ENCODE peak calls at places on chromosome 2, in four cellular contexts. W is H9, V is caudate nucleus, R is breast epithelium. L is an unnamed sample.

GRCh38 chr2:235594041-235594440 is 100.2 kb downstream of the AGAP1 start:
- DNase-seq in W (no peak), R (no peak), V (no peak), L (peak; percentile 86)

GRCh38 chr2:95023222-95023597 is 2.3 kb upstream of the MAL start:
- DNase-seq in V (no peak), W (no peak), R (no peak), L (no peak)

GRCh38 chr2:20650412-20650879 is 452 bp downstream of the HS1BP3 start:
- DNase-seq in R (no peak), V (peak; percentile 56), W (peak; percentile 54), L (peak; percentile 83)

GRCh38 chr2:241555711-241556110 is 2.8 kb upstream of the BOK start:
- DNase-seq in R (no peak), W (peak; percentile 71), V (no peak), L (no peak)

GRCh38 chr2:162058973-162059668 is 14.9 kb downstream of the DPP4 start:
- DNase-seq in R (no peak), V (no peak), W (no peak), L (peak; percentile 16)

GRCh38 chr2:181774601-181775179 is 94.4 kb upstream of the NEUROD1 start:
- DNase-seq in V (no peak), R (no peak), W (no peak), L (peak; percentile 55)

GRCh38 chr2:188808921-188809320 is 165.3 kb upstream of the COL3A1 start:
- DNase-seq in V (no peak), W (no peak), R (no peak), L (peak; percentile 55)

GRCh38 chr2:37388074-37388473 is 43.6 kb downstream of the QPCT start:
- DNase-seq in W (no peak), R (no peak), V (no peak), L (peak; percentile 95)

GRCh38 chr2:170845343-170845742 is 28.7 kb downstream of the GAD1 start:
- DNase-seq in R (no peak), W (peak; percentile 75), V (no peak), L (no peak)

GRCh38 chr2:55888941-55889340 is 34.6 kb downstream of the EFEMP1 start:
- DNase-seq in R (no peak), V (no peak), W (no peak), L (peak; percentile 68)

GRCh38 chr2:47203996-47204395 is 48.9 kb upstream of the STPG4 start:
- DNase-seq in R (no peak), W (no peak), V (no peak), L (no peak)

GRCh38 chr2:28683100-28683706 is 68.4 kb upstream of the PPP1CB start:
- DNase-seq in V (no peak), W (peak; percentile 40), R (peak; percentile 92), L (peak; percentile 89)

GRCh38 chr2:120898961-120899360 is 163.3 kb downstream of the GLI2 start:
- DNase-seq in R (no peak), W (no peak), V (no peak), L (no peak)

GRCh38 chr2:185668710-185669109 is 69.9 kb upstream of the FSIP2 start:
- DNase-seq in V (no peak), R (no peak), W (no peak), L (no peak)

GRCh38 chr2:1640301-1641135 is 103.8 kb downstream of the PXDN start:
- DNase-seq in R (no peak), V (no peak), W (no peak), L (no peak)

GRCh38 chr2:42084231-42084671 is 36.4 kb downstream of the PKDCC start:
- DNase-seq in W (no peak), R (no peak), V (no peak), L (no peak)

GRCh38 chr2:7363906-7364305 is 446.7 kb downstream of the RNF144A start:
- DNase-seq in V (no peak), R (no peak), W (no peak), L (no peak)

GRCh38 chr2:11652141-11652540 is 17.9 kb downstream of the NTSR2 start:
- DNase-seq in V (no peak), R (no peak), W (no peak), L (peak; percentile 6)

GRCh38 chr2:205892141-205893064 is 193.6 kb downstream of the INO80D start:
- DNase-seq in R (peak; percentile 73), W (no peak), V (no peak), L (peak; percentile 36)

GRCh38 chr2:151803811-151804210 is 24.4 kb downstream of the ARL5A start:
- DNase-seq in V (no peak), W (no peak), R (no peak), L (no peak)

GRCh38 chr2:240392084-240392947 is 43.1 kb upstream of the GPC1 start:
- DNase-seq in W (peak; percentile 35), R (no peak), V (no peak), L (no peak)

GRCh38 chr2:158181171-158181570 is 79.5 kb downstream of the UPP2 start:
- DNase-seq in V (no peak), W (no peak), R (no peak), L (no peak)

GRCh38 chr2:192161670-192162290 is 33.0 kb downstream of the TMEFF2 start:
- DNase-seq in R (no peak), V (no peak), W (no peak), L (no peak)

GRCh38 chr2:233982421-233983121 is 65.4 kb downstream of the TRPM8 start:
- DNase-seq in V (no peak), R (no peak), W (no peak), L (peak; percentile 94)

GRCh38 chr2:222052934-222053367 is 245.8 kb downstream of the PAX3 start:
- DNase-seq in R (no peak), W (peak; percentile 81), V (no peak), L (no peak)

GRCh38 chr2:46134531-46135229 is 162.5 kb upstream of the EPAS1 start:
- DNase-seq in R (peak; percentile 42), V (no peak), W (no peak), L (peak; percentile 54)

GRCh38 chr2:64036343-64036742 is 17.1 kb upstream of the VPS54 start:
- DNase-seq in R (no peak), W (no peak), V (no peak), L (peak; percentile 90)

GRCh38 chr2:204012081-204012653 is 75.6 kb downstream of the ICOS start:
- DNase-seq in R (peak; percentile 55), W (no peak), V (no peak), L (peak; percentile 6)

GRCh38 chr2:205722538-205722878 is 40.2 kb downstream of the NRP2 start:
- DNase-seq in V (no peak), R (no peak), W (no peak), L (no peak)

DNA sequence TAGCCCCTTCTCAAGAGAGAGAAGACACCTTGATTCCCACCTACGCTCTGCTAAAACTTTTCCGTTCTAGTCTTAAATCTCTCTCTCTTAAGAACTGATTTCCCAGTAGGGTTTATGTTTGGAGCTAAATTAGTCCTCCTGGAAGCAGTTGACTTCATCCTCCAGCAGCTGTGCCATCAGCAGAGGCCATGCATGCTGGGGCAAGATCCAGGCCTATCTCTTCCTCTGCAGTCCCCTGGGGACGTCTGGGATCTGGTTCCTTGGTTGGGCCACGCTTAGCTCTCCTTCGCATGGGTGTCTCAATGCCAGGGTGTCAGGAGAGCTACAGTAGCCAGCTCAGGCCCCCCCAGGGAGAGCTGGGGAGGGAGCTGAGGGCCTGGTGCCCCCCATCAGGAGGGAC is 49.7 kb downstream of the HPCAL1 start:
- DNase-seq in R (no peak), W (no peak), V (no peak), L (no peak)
- H3K27ac ChIP-seq in R (no peak overlapping the region), W (no peak overlapping the region), V (no peak overlapping the region), L (no peak overlapping the region)

GRCh38 chr2:84713441-84713840 is 167.4 kb downstream of the TRABD2A start:
- DNase-seq in W (no peak), V (no peak), R (no peak), L (peak; percentile 56)

GRCh38 chr2:84719434-84719833 is 161.4 kb downstream of the TRABD2A start:
- DNase-seq in V (no peak), W (no peak), R (no peak), L (no peak)

GRCh38 chr2:84711651-84712050 is 169.2 kb downstream of the TRABD2A start:
- DNase-seq in W (no peak), V (no peak), R (no peak), L (no peak)

GRCh38 chr2:84716564-84716963 is 164.3 kb downstream of the TRABD2A start:
- DNase-seq in R (no peak), W (no peak), V (no peak), L (no peak)

GRCh38 chr2:84717302-84717701 is 163.6 kb downstream of the TRABD2A start:
- DNase-seq in W (no peak), R (no peak), V (no peak), L (no peak)
- H3K27ac ChIP-seq in W (no peak overlapping the region), R (no peak overlapping the region), V (no peak overlapping the region), L (no peak overlapping the region)

GRCh38 chr2:144462266-144462665 is 57.7 kb downstream of the ZEB2 start:
- DNase-seq in V (no peak), W (no peak), R (no peak), L (no peak)
- H3K27ac ChIP-seq in V (peak overlapping the region; percentile 96), W (no peak overlapping the region), R (no peak overlapping the region), L (peak overlapping the region; percentile 91)

DNA sequence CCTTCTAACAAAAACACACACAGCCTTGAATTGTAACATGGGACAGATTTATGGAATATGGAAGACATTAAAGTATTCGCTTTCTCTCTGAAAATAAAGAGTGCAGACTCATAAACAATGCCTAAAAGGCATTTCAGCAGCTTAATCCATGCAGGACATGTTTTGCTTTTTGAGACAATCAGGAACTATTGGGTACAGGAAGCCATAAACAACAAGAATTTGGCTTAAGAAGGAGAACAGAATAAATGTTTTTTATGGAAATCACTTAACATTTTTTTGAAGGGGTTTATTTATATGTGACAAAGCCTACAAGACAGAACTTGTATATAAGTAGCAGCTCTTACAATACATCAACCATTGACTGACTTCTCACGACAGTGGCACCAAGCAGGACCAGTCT is 140.2 kb downstream of the EXOC6B start:
- DNase-seq in W (no peak), V (no peak), R (no peak), L (no peak)
- H3K27ac ChIP-seq in W (no peak overlapping the region), V (no peak overlapping the region), R (no peak overlapping the region), L (no peak overlapping the region)

GRCh38 chr2:126436411-126436810 is 219.5 kb upstream of the GYPC start:
- DNase-seq in R (no peak), W (no peak), V (no peak), L (no peak)
- H3K27ac ChIP-seq in R (no peak overlapping the region), W (no peak overlapping the region), V (no peak overlapping the region), L (no peak overlapping the region)

GRCh38 chr2:178915423-178915822 is 108.2 kb upstream of the TTN start:
- DNase-seq in R (no peak), W (no peak), V (no peak), L (no peak)
- H3K27ac ChIP-seq in R (no peak overlapping the region), W (no peak overlapping the region), V (no peak overlapping the region), L (no peak overlapping the region)

GRCh38 chr2:39381653-39382052 is 55.4 kb downstream of the MAP4K3 start:
- DNase-seq in V (no peak), R (no peak), W (no peak), L (no peak)
- H3K27ac ChIP-seq in V (no peak overlapping the region), R (peak overlapping the region; percentile 3), W (no peak overlapping the region), L (no peak overlapping the region)

L was measured in GM23248.